ENCODE peak calls at places on chromosome 10, in seven cellular contexts. X is fibroblast of pulmonary artery; F is fibroblast of lung; B is WERI-Rb-1; I is choroid plexus epithelial cell; S is OCI-LY7; V is CD8-positive, alpha-beta T cell. W is an unnamed sample.

GRCh38 chr10:32271617-32272016 is 75.3 kb downstream of the EPC1 start:
- DNase-seq in X (peak), F (peak), B (no peak), I (peak), S (no peak), V (no peak), W (no peak)

GRCh38 chr10:97195654-97196212 is 10.0 kb upstream of the SLIT1 start:
- DNase-seq in X (no peak), F (no peak), B (no peak), I (no peak), S (no peak), V (no peak), W (no peak)

GRCh38 chr10:111560042-111560441 is 483.2 kb downstream of the ADRA2A start:
- DNase-seq in X (no peak), F (no peak), B (no peak), I (no peak), S (no peak), V (no peak), W (peak)

GRCh38 chr10:72025400-72025799 is 61.2 kb downstream of the CHST3 start:
- DNase-seq in X (no peak), F (no peak), B (no peak), I (no peak), S (no peak), V (no peak), W (no peak)

GRCh38 chr10:30810416-30810815 is 180.9 kb upstream of the LYZL2 start:
- DNase-seq in X (no peak), F (no peak), B (no peak), I (no peak), S (no peak), V (no peak), W (no peak)

GRCh38 chr10:70985824-70986336 is 97.5 kb upstream of the PCBD1 start:
- DNase-seq in X (no peak), F (peak), B (peak), I (no peak), S (no peak), V (no peak), W (no peak)

GRCh38 chr10:97590082-97590747 is 694 bp downstream of the C10orf62 start:
- DNase-seq in X (no peak), F (no peak), B (no peak), I (no peak), S (no peak), V (no peak), W (no peak)

GRCh38 chr10:76643465-76643864 is 994.1 kb downstream of the KCNMA1 start:
- DNase-seq in X (no peak), F (no peak), B (peak), I (no peak), S (no peak), V (no peak), W (no peak)

GRCh38 chr10:30073045-30073766 is 13.8 kb upstream of the JCAD start:
- DNase-seq in X (no peak), F (no peak), B (no peak), I (no peak), S (no peak), V (no peak), W (no peak)

GRCh38 chr10:33178026-33178755 is 156.3 kb downstream of the NRP1 start:
- DNase-seq in X (no peak), F (peak), B (no peak), I (no peak), S (no peak), V (no peak), W (no peak)

GRCh38 chr10:103197177-103197576 is 4.1 kb upstream of the NT5C2 start:
- DNase-seq in X (peak), F (peak), B (no peak), I (peak), S (no peak), V (no peak), W (peak)

GRCh38 chr10:75205908-75206307 is 4.7 kb upstream of the VDAC2 start:
- DNase-seq in X (no peak), F (no peak), B (no peak), I (no peak), S (no peak), V (no peak), W (no peak)

GRCh38 chr10:98258683-98259454 is 9.1 kb downstream of the LOXL4 start:
- DNase-seq in X (no peak), F (peak), B (no peak), I (no peak), S (no peak), V (no peak), W (no peak)

GRCh38 chr10:30505543-30506298 is 71.7 kb downstream of the MAP3K8 start:
- DNase-seq in X (no peak), F (no peak), B (no peak), I (no peak), S (no peak), V (no peak), W (no peak)

GRCh38 chr10:80464557-80465466 is 10.7 kb downstream of the TSPAN14 start:
- DNase-seq in X (peak), F (peak), B (no peak), I (no peak), S (peak), V (no peak), W (no peak)

GRCh38 chr10:91632671-91633550 is at the start of gene PPP1R3C:
- DNase-seq in X (peak), F (peak), B (peak), I (peak), S (no peak), V (peak), W (peak)

GRCh38 chr10:96275685-96276418 is 4.5 kb upstream of the BLNK start:
- DNase-seq in X (no peak), F (no peak), B (no peak), I (no peak), S (no peak), V (no peak), W (no peak)

GRCh38 chr10:89363766-89364407 is 14.0 kb upstream of the IFIT1B start:
- DNase-seq in X (no peak), F (no peak), B (no peak), I (no peak), S (no peak), V (no peak), W (no peak)

GRCh38 chr10:71697938-71698709 is 21.5 kb downstream of the C10orf105 start:
- DNase-seq in X (no peak), F (no peak), B (no peak), I (no peak), S (no peak), V (peak), W (no peak)

GRCh38 chr10:120403109-120403508 is 53.9 kb upstream of the PLPP4 start:
- DNase-seq in X (no peak), F (peak), B (no peak), I (peak), S (no peak), V (no peak), W (no peak)

GRCh38 chr10:97812696-97813095 is 36.9 kb upstream of the GOLGA7B start:
- DNase-seq in X (no peak), F (no peak), B (no peak), I (no peak), S (no peak), V (no peak), W (no peak)

GRCh38 chr10:131354380-131354779 is 42.9 kb upstream of the TCERG1L start:
- DNase-seq in X (no peak), F (no peak), B (no peak), I (no peak), S (no peak), V (no peak), W (no peak)

GRCh38 chr10:132176647-132177046 is 10.1 kb upstream of the DPYSL4 start:
- DNase-seq in X (no peak), F (no peak), B (no peak), I (no peak), S (no peak), V (no peak), W (no peak)

GRCh38 chr10:71968553-71969474 is 4.6 kb downstream of the CHST3 start:
- DNase-seq in X (no peak), F (peak), B (no peak), I (no peak), S (no peak), V (no peak), W (peak)

GRCh38 chr10:29502351-29502750 is 132.4 kb downstream of the SVIL start:
- DNase-seq in X (no peak), F (no peak), B (no peak), I (no peak), S (no peak), V (no peak), W (no peak)

GRCh38 chr10:88921194-88921593 is 31.4 kb downstream of the ACTA2 start:
- DNase-seq in X (no peak), F (peak), B (no peak), I (no peak), S (no peak), V (no peak), W (no peak)

GRCh38 chr10:120607710-120608703 is 151.0 kb downstream of the PLPP4 start:
- DNase-seq in X (no peak), F (peak), B (no peak), I (peak), S (no peak), V (no peak), W (no peak)

GRCh38 chr10:314381-314780 is 179.1 kb downstream of the ZMYND11 start:
- DNase-seq in X (no peak), F (no peak), B (no peak), I (no peak), S (no peak), V (no peak), W (no peak)

GRCh38 chr10:76308946-76309529 is 877.6 kb downstream of the LRMDA start:
- DNase-seq in X (no peak), F (peak), B (peak), I (no peak), S (no peak), V (no peak), W (no peak)

GRCh38 chr10:35324196-35324595 is 12.1 kb upstream of the CCNY start:
- DNase-seq in X (no peak), F (peak), B (no peak), I (no peak), S (no peak), V (no peak), W (no peak)

GRCh38 chr10:43965033-43965917 is 316.6 kb upstream of the ZNF32 start:
- DNase-seq in X (peak), F (peak), B (no peak), I (peak), S (peak), V (no peak), W (peak)

GRCh38 chr10:71981868-71982230 is 17.7 kb downstream of the CHST3 start:
- DNase-seq in X (no peak), F (no peak), B (peak), I (no peak), S (no peak), V (no peak), W (no peak)

GRCh38 chr10:132208489-132209050 is 21.8 kb downstream of the DPYSL4 start:
- DNase-seq in X (no peak), F (no peak), B (no peak), I (no peak), S (no peak), V (no peak), W (no peak)

GRCh38 chr10:78859266-78859665 is 209.5 kb upstream of the ZMIZ1 start:
- DNase-seq in X (no peak), F (no peak), B (no peak), I (no peak), S (no peak), V (no peak), W (no peak)

GRCh38 chr10:80168679-80169380 is 36.3 kb downstream of the PLAC9 start:
- DNase-seq in X (no peak), F (no peak), B (no peak), I (no peak), S (peak), V (no peak), W (peak)

GRCh38 chr10:33509231-33509871 is 174.9 kb upstream of the NRP1 start:
- DNase-seq in X (peak), F (peak), B (no peak), I (peak), S (no peak), V (no peak), W (peak)

GRCh38 chr10:11936389-11937152 is 106.0 kb downstream of the UPF2 start:
- DNase-seq in X (no peak), F (no peak), B (no peak), I (no peak), S (no peak), V (no peak), W (no peak)
- H3K4me3 ChIP-seq in X (no peak), F (no peak), B (no peak), I (no peak), S (no peak), V (no peak), W (no peak)

DNA sequence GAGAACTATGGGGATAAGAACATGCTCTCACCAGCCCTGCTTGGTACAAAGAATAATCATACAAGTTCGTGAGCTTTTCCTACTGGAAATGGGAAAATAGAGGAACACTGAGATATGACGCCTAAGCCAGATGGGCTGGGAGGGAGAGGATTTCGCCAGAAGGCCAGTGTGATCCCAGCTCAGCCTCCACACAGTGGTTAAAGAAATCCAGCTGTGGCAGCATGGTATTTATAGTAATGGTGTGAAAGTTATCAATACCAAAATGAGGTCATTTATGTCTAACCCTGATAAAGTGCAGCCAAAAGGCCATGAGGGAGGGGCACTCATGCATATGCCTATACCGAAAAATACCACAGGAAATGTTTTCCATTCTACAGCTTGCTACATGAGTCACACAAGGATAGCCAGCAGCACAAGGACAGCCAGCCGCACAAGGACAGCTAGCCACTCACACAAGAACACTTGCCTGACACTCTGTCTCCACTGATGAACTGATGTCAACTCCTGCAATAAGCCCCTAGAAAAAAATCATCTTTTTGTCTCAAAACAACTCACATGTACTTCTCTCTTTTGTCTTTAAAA is 49.4 kb downstream of the FRMPD2 start:
- DNase-seq in X (peak), F (peak), B (no peak), I (no peak), S (no peak), V (no peak), W (peak)
- TF ChIP-seq CTCF in X (no peak), F (no peak), B (no peak), I (no peak), S (no peak), V (no peak), W (no peak)

GRCh38 chr10:17250736-17251135 is 22.7 kb downstream of the VIM start:
- DNase-seq in X (peak), F (no peak), B (no peak), I (no peak), S (no peak), V (no peak), W (no peak)

GRCh38 chr10:17256627-17257026 is 28.6 kb downstream of the VIM start:
- DNase-seq in X (no peak), F (peak), B (no peak), I (no peak), S (no peak), V (no peak), W (peak)

GRCh38 chr10:17257466-17258321 is 29.7 kb downstream of the VIM start:
- DNase-seq in X (peak), F (peak), B (peak), I (peak), S (peak), V (peak), W (peak)

GRCh38 chr10:17255512-17255911 is 27.5 kb downstream of the VIM start:
- DNase-seq in X (no peak), F (no peak), B (no peak), I (no peak), S (no peak), V (no peak), W (no peak)

DNA sequence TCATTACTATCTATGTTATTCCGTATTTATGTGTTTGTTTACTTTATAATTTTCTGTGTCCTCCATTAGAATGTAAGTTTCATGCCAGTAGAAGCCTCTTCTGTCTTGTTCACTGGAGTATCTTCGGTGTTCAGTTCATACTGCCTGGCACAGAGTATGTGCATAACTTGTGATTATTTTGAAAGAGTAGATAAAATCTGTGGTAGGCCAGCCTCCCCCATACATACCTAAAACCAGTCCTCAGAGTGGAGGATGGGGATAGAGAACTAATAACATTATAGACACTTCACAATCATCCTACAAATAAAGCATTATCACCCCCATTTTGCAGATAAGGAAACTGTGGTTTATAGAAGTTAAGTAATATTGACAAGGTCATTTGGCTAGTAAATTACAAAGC is 28.0 kb downstream of the VIM start:
- DNase-seq in X (peak), F (peak), B (no peak), I (no peak), S (no peak), V (no peak), W (peak)
- H3K4me3 ChIP-seq in X (no peak), F (no peak), B (no peak), I (no peak), S (no peak), V (no peak), W (no peak)

GRCh38 chr10:5563237-5563961 is 38.6 kb downstream of the CALML3 start:
- DNase-seq in X (no peak), F (no peak), B (no peak), I (no peak), S (no peak), V (no peak), W (no peak)
- TF ChIP-seq CTCF in X (no peak), F (no peak), B (no peak), I (no peak), S (no peak), V (no peak), W (no peak)

GRCh38 chr10:124733566-124734245 is 10.5 kb downstream of the FAM53B start:
- DNase-seq in X (no peak), F (no peak), B (no peak), I (peak), S (no peak), V (no peak), W (no peak)

GRCh38 chr10:124737221-124737620 is 7.0 kb downstream of the FAM53B start:
- DNase-seq in X (no peak), F (no peak), B (no peak), I (no peak), S (no peak), V (no peak), W (no peak)

GRCh38 chr10:124734311-124735166 is 9.6 kb downstream of the FAM53B start:
- DNase-seq in X (no peak), F (no peak), B (no peak), I (no peak), S (no peak), V (no peak), W (no peak)

GRCh38 chr10:124736491-124737136 is 7.6 kb downstream of the FAM53B start:
- DNase-seq in X (peak), F (peak), B (peak), I (peak), S (no peak), V (no peak), W (peak)

DNA sequence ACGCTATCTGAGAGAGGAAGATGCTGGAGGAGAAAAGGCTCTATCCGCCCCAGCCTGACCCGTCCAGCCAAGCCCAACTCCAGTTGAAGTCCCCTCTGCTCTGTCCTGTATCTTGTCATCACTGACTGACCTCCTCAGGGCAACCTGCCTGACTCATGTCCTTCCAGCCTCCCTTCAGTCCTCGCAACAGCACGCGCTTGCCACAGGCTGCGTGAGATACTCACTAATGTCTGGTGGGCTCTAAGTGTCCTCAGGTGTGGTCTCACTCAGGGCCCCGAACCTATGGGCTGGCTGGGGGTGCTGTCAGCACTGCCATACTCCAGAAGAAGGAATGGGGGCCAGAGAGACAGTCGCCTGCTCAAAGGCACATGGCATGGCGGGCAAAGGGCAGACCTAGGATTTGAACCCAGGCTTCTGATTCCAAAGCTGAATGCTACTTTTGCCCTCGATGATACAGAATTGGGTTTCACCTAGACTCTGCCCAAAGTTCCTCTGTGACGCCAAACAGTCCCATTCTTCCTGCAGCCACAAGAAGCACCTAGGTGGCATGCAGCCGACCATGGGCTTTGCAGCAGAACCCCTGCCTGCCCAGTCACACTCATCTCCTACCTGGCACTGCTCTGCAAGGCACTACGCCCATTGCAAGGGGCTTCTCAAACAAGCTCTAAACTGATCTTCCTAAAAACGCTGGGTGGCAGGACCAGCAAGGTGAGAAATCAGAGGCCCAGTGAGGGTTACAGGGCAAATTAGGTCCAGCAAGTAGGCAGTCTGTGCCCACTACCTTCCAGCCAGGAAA is 8.5 kb downstream of the FAM53B start:
- DNase-seq in X (no peak), F (no peak), B (no peak), I (no peak), S (no peak), V (no peak), W (no peak)
- H3K4me3 ChIP-seq in X (no peak), F (no peak), B (no peak), I (no peak), S (no peak), V (no peak), W (no peak)

DNA sequence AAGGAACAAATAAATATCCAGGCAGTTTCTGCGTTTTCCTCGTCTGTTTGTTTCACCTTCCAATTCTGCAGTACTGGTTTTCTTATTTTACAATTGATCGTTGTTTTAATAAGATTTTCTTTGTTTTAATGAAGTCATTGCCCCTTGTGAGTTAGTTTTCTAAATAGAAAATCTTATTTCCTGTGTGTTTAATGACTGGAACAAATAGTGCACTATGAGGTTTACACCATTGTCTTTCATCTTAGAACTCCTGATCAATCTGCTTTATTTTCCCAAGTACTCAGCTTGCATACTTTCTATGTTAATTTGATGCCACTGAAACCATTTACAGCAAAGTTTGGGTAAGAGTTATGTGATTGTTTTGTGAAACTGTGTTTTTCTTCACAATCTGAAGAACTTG is 1.3 kb downstream of the PLEKHA1 start:
- DNase-seq in X (no peak), F (no peak), B (no peak), I (no peak), S (no peak), V (no peak), W (no peak)
- TF ChIP-seq CTCF in X (no peak), F (no peak), B (no peak), I (no peak), S (no peak), V (no peak), W (no peak)

GRCh38 chr10:100318201-100318600 is 11.8 kb downstream of the PKD2L1 start:
- DNase-seq in X (no peak), F (no peak), B (no peak), I (no peak), S (no peak), V (no peak), W (no peak)
- H3K4me3 ChIP-seq in X (no peak), F (no peak), B (no peak), I (no peak), S (no peak), V (no peak), W (no peak)

GRCh38 chr10:24287559-24288195 is 78.7 kb downstream of the KIAA1217 start:
- DNase-seq in X (no peak), F (no peak), B (no peak), I (no peak), S (no peak), V (no peak), W (no peak)
- TF ChIP-seq CTCF in X (no peak), F (no peak), B (no peak), I (no peak), S (no peak), V (no peak), W (no peak)